ENCODE peak calls at places on chromosomes 13 and 19, in four cellular contexts. J, Z, W and O are unnamed samples.

GRCh38 chr19:23686622-23687423 is at the start of gene ZNF675:
- DNase-seq in J (peak), Z (peak), W (peak), O (peak)

GRCh38 chr13:51453959-51454703 is 1.3 kb upstream of the INTS6 start:
- DNase-seq in J (no peak), Z (peak), W (no peak), O (no peak)

GRCh38 chr19:38430931-38431330 is 2.6 kb upstream of the RYR1 start:
- DNase-seq in J (no peak), Z (no peak), W (no peak), O (no peak)

GRCh38 chr13:94444826-94445225 is 34.7 kb downstream of the DCT start:
- DNase-seq in J (no peak), Z (no peak), W (no peak), O (no peak)

GRCh38 chr13:110726726-110727125 is 13.2 kb downstream of the ING1 start:
- DNase-seq in J (no peak), Z (no peak), W (no peak), O (peak)

GRCh38 chr13:75299206-75299605 is 182.8 kb downstream of the TBC1D4 start:
- DNase-seq in J (no peak), Z (no peak), W (no peak), O (no peak)

GRCh38 chr19:10033614-10034013 is 20.3 kb downstream of the RDH8 start:
- DNase-seq in J (no peak), Z (no peak), W (no peak), O (no peak)

GRCh38 chr13:93430346-93430745 is 203.7 kb downstream of the GPC6 start:
- DNase-seq in J (no peak), Z (no peak), W (no peak), O (no peak)

GRCh38 chr19:7846247-7846646 is 16.2 kb downstream of the EVI5L start:
- DNase-seq in J (no peak), Z (no peak), W (no peak), O (no peak)

GRCh38 chr19:32669205-32669785 is 5.7 kb downstream of the ANKRD27 start:
- DNase-seq in J (no peak), Z (no peak), W (no peak), O (no peak)

GRCh38 chr19:16073988-16074387 is 2.3 kb upstream of the TPM4 start:
- DNase-seq in J (no peak), Z (peak), W (no peak), O (no peak)

GRCh38 chr13:73335226-73335625 is 276.4 kb downstream of the KLF5 start:
- DNase-seq in J (peak), Z (peak), W (peak), O (peak)

GRCh38 chr19:53130506-53130905 is 2.2 kb downstream of the ZNF415 start:
- DNase-seq in J (no peak), Z (no peak), W (no peak), O (no peak)

GRCh38 chr19:53131732-53132131 is 978 bp downstream of the ZNF415 start:
- DNase-seq in J (no peak), Z (no peak), W (no peak), O (no peak)

GRCh38 chr19:3725121-3725520 is 16.9 kb downstream of the TJP3 start:
- DNase-seq in J (no peak), Z (no peak), W (no peak), O (no peak)

GRCh38 chr13:102354011-102354410 is 47.8 kb downstream of the FGF14 start:
- DNase-seq in J (no peak), Z (no peak), W (no peak), O (no peak)

GRCh38 chr13:106083620-106084350 is 451.7 kb downstream of the EFNB2 start:
- DNase-seq in J (no peak), Z (peak), W (no peak), O (peak)

GRCh38 chr19:31223805-31224534 is 125.3 kb downstream of the TSHZ3 start:
- DNase-seq in J (no peak), Z (no peak), W (no peak), O (no peak)

GRCh38 chr13:78881746-78882145 is 222.8 kb upstream of the OBI1 start:
- DNase-seq in J (no peak), Z (no peak), W (no peak), O (no peak)

GRCh38 chr19:16661480-16662034 is 618 bp downstream of the TMEM38A start:
- DNase-seq in J (no peak), Z (no peak), W (no peak), O (peak)

GRCh38 chr19:34155686-34156085 is 16.6 kb upstream of the LSM14A start:
- DNase-seq in J (no peak), Z (no peak), W (no peak), O (no peak)

GRCh38 chr13:73235385-73235784 is 176.6 kb downstream of the KLF5 start:
- DNase-seq in J (no peak), Z (no peak), W (no peak), O (no peak)

GRCh38 chr19:38852231-38853044 is 2.7 kb upstream of the HNRNPL start:
- DNase-seq in J (peak), Z (peak), W (no peak), O (peak)

GRCh38 chr19:8655340-8655709 is 24.9 kb downstream of the NFILZ start:
- DNase-seq in J (no peak), Z (no peak), W (no peak), O (peak)

GRCh38 chr19:16470911-16471811 is 609 bp downstream of the EPS15L1 start:
- DNase-seq in J (no peak), Z (peak), W (no peak), O (peak)

GRCh38 chr13:32669030-32669646 is 82.9 kb downstream of the PDS5B start:
- DNase-seq in J (peak), Z (peak), W (no peak), O (peak)

GRCh38 chr13:46267166-46267565 is 55.4 kb downstream of the LRRC63 start:
- DNase-seq in J (no peak), Z (no peak), W (no peak), O (no peak)

GRCh38 chr13:43884221-43884620 is 4.5 kb downstream of the LACC1 start:
- DNase-seq in J (no peak), Z (no peak), W (no peak), O (no peak)

GRCh38 chr13:44365008-44365407 is 8.6 kb upstream of the SERP2 start:
- DNase-seq in J (no peak), Z (no peak), W (no peak), O (no peak)

GRCh38 chr19:46731007-46731501 is 14.1 kb upstream of the PRKD2 start:
- DNase-seq in J (peak), Z (peak), W (no peak), O (peak)

GRCh38 chr13:112165712-112166111 is 98.8 kb downstream of the SOX1 start:
- DNase-seq in J (no peak), Z (no peak), W (no peak), O (no peak)

GRCh38 chr19:44890366-44891015 is 563 bp upstream of the TOMM40 start:
- DNase-seq in J (peak), Z (peak), W (peak), O (peak)

DNA sequence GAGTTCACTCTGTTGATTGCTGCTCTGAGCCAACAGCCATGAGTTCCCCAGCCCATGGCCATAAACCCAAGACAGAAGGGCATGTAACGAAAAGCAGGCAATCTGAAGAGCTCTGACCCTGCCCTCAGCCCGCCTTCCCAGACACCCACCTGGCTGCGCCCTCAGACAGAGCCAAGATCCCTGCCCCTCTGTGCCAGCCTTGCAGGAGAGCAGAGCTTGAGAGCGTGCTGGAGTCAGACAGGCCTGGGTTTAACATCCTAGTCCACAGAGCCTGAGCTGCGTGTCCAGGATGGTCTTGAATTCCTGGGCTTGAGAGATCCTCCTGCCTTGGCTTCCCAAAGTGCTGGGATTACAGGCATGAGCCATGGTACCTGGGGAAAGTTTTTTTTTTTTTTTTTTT is 19.0 kb upstream of the EMC10 start:
- DNase-seq in J (no peak), Z (no peak), W (no peak), O (no peak)
- TF ChIP-seq POLR2A in J (no peak), Z (no peak), W (no peak), O (no peak)

GRCh38 chr13:97631158-97631557 is 197.2 kb downstream of the RAP2A start:
- DNase-seq in J (no peak), Z (no peak), W (no peak), O (no peak)
- TF ChIP-seq MAX in J (no peak), Z (no peak), W (no peak), O (no peak)

GRCh38 chr19:13727798-13728197 is 36.5 kb upstream of the MRI1 start:
- DNase-seq in J (no peak), Z (no peak), W (no peak), O (no peak)
- TF ChIP-seq MYC in J (no peak), Z (no peak), W (no peak), O (no peak)

GRCh38 chr19:29665215-29665825 is at the start of gene PLEKHF1:
- DNase-seq in J (peak), Z (peak), W (no peak), O (peak)

GRCh38 chr19:29667390-29667783 is 2.1 kb downstream of the PLEKHF1 start:
- DNase-seq in J (no peak), Z (no peak), W (no peak), O (no peak)

GRCh38 chr19:29664753-29665214 is 477 bp upstream of the PLEKHF1 start:
- DNase-seq in J (no peak), Z (no peak), W (no peak), O (no peak)

GRCh38 chr19:29666634-29667389 is 1.6 kb downstream of the PLEKHF1 start:
- DNase-seq in J (no peak), Z (peak), W (no peak), O (no peak)

DNA sequence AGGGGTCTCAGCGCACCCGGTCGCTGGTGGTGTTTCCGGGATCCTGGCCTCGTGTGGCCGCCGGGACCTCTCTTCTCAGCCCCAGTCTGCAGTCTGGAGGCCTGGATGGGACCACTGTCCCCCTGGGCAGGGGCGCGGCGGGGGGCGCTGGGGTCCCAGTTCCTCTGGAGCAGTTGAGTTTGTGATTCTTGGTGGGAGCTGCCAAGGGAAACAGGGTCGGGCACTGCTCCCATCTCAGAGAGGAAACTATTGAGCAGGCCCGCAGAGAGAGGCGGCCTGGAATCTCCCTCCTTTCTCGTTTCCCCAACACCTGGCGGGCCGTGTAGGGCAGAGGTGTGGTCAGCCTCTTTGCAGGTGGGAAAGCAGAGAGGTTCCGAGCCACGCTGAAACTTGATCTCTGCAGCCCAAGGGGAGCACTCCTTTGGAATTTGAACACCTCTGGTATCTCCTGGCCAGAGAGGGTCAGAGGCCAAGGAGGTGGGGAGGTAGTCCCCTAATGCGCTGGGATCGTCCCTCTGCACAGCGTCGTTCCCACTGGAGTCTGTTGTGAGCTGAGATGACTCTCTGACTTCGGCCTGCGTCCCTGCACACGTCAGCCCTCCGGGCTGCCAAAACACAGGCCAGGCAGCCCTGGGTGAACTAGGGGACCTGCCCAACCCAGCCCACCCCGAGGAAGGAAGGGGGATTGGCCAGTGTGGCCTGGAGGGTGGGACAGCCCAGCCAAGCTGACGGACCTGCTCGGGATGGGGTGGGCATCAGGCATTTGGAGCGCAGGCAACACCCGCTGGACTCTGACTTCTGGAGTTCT is 769 bp downstream of the PLEKHF1 start:
- DNase-seq in J (no peak), Z (no peak), W (no peak), O (no peak)
- TF ChIP-seq POLR2A in J (no peak), Z (no peak), W (no peak), O (no peak)

GRCh38 chr13:23983671-23984070 is 86.4 kb upstream of the C1QTNF9B start:
- DNase-seq in J (no peak), Z (no peak), W (no peak), O (no peak)

GRCh38 chr13:23984541-23984940 is 87.2 kb upstream of the C1QTNF9B start:
- DNase-seq in J (no peak), Z (no peak), W (no peak), O (no peak)

GRCh38 chr13:23985060-23985459 is 87.8 kb upstream of the C1QTNF9B start:
- DNase-seq in J (no peak), Z (no peak), W (no peak), O (no peak)

GRCh38 chr13:23980160-23980551 is 82.9 kb upstream of the C1QTNF9B start:
- DNase-seq in J (peak), Z (peak), W (no peak), O (peak)

DNA sequence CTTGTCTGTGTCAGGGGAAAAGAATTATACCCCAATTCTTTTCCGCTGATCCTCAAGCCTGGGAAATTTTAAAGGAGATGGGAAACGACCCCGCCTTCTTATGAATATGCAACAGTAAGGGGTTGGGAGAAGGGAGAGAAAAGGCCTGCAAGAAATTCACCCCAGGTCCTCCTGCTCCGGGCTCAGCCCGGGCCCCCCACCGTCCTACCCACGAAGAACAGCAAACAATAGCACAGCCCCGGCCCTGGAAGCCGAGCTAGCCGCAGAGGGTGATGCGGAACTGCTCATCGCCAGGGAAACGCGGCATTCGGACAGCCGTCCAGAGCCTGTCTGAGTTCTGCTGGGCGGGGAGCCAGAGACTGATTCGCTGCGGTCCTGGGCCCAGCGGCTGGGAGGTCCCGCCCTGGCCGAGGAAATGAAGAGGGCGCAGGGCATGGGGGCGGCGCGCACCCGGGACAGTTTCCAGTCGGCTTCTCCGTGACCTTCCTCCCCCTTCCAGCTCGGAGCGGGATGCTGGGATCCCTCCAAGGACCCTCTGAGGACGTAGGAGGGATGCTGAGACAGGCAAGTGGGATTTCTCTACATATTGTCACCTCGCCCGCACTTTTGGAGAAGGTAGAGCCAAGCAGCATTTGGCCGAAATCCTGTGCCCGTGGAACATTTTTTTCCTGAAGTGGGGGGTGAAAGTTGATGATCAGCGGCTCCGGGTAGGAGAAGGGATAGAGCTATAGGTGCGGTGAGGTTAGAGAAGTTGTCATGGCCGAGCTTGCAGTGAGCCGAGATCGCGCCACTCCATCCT is 82.3 kb upstream of the C1QTNF9B start:
- DNase-seq in J (peak), Z (peak), W (no peak), O (peak)
- TF ChIP-seq MAX in J (no peak), Z (no peak), W (no peak), O (peak)

DNA sequence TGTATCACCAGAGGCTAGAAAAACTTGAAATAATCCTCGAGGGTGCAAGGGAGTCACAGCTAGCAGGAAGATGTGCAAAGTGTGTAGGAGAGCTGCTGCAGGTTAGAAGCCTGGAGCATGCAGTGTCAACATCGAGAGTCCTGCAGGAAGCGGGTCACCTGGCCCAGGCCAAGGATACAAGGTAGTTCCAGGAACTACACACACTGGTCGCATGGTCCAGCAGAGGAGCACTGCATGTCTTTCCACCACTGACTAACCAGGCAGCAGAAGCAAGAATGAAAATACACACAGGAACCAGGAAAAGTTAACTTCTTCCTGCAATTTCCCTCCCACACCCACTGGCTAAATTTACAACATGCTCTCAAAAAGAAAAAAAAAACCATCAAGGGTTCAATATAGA is 36.0 kb upstream of the MIR17HG start:
- DNase-seq in J (no peak), Z (no peak), W (no peak), O (no peak)
- TF ChIP-seq MYC in J (no peak), Z (no peak), W (no peak), O (no peak)

GRCh38 chr19:6374179-6374709 is 1.5 kb downstream of the PSPN start:
- DNase-seq in J (no peak), Z (no peak), W (no peak), O (no peak)

GRCh38 chr19:6374711-6375410 is 872 bp downstream of the PSPN start:
- DNase-seq in J (no peak), Z (no peak), W (no peak), O (no peak)

GRCh38 chr19:6372594-6373095 is at the start of gene ALKBH7:
- DNase-seq in J (peak), Z (peak), W (peak), O (peak)

GRCh38 chr19:6373096-6373812 is 660 bp downstream of the ALKBH7 start:
- DNase-seq in J (peak), Z (peak), W (peak), O (peak)

DNA sequence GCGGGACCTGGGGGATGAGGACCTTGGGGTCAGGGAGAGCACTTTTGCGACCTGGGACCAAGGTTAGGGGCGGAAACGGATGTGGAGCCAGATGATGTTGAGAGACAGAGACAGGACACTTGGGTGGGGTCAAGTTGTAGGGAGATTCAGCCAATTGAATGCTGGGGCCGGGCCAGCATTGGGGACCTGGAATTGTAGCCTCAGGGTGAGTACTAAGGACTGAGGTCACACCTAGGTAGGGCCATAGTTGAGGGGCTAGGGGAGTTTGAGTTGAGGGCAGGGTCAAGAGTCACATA is 1.2 kb downstream of the ALKBH7 start:
- DNase-seq in J (no peak), Z (no peak), W (no peak), O (no peak)
- TF ChIP-seq POLR2A in J (no peak), Z (no peak), W (no peak), O (no peak)

GRCh38 chr13:27172495-27172842 is 858 bp upstream of the USP12 start:
- DNase-seq in J (no peak), Z (no peak), W (no peak), O (peak)
- TF ChIP-seq MAX in J (no peak), Z (no peak), W (no peak), O (no peak)